ENCODE peak calls at places on chromosome 15, in ten cellular contexts. Q is stimulated activated CD8-positive, alpha-beta memory T cell treated with anti-CD3 and anti-CD28 coated beads, Interleukin-15, amount 100 ng/mL, for 24 hours; F is mesothelial cell of epicardium; T is NCI-H2081; P is LHCN-M2; I is epithelial cell of esophagus; B is upper lobe of left lung; Y is glutamatergic neuron; X is cerebellar nuclear complex; C is M059J. W is an unnamed sample.

GRCh38 chr15:64912926-64913325 is 1.2 kb downstream of the ANKDD1A start:
- DNase-seq in Q (no peak), F (no peak), T (no peak), P (no peak), I (no peak), B (no peak), Y (no peak), X (no peak), C (no peak), W (no peak)

GRCh38 chr15:74833376-74834107 is 7.1 kb downstream of the CPLX3 start:
- DNase-seq in Q (no peak), F (no peak), T (no peak), P (no peak), I (no peak), B (no peak), Y (peak), X (no peak), C (no peak), W (no peak)

GRCh38 chr15:50144342-50145120 is 25.5 kb upstream of the ATP8B4 start:
- DNase-seq in Q (no peak), F (no peak), T (no peak), P (peak), I (no peak), B (no peak), Y (no peak), X (no peak), C (no peak), W (no peak)

GRCh38 chr15:42282344-42282743 is 9.1 kb upstream of the TMEM87A start:
- DNase-seq in Q (no peak), F (no peak), T (no peak), P (no peak), I (no peak), B (no peak), Y (no peak), X (no peak), C (no peak), W (no peak)

GRCh38 chr15:74642724-74643367 is 27.2 kb downstream of the CLK3 start:
- DNase-seq in Q (no peak), F (no peak), T (peak), P (no peak), I (peak), B (no peak), Y (no peak), X (no peak), C (no peak), W (peak)

GRCh38 chr15:45203182-45203581 is 15.4 kb upstream of the SHF start:
- DNase-seq in Q (no peak), F (no peak), T (no peak), P (no peak), I (no peak), B (no peak), Y (no peak), X (no peak), C (no peak), W (no peak)

GRCh38 chr15:58518626-58519025 is 86.8 kb downstream of the LIPC start:
- DNase-seq in Q (no peak), F (no peak), T (no peak), P (no peak), I (no peak), B (no peak), Y (no peak), X (no peak), C (no peak), W (no peak)

GRCh38 chr15:92848852-92849598 is 51.1 kb upstream of the CHD2 start:
- DNase-seq in Q (no peak), F (no peak), T (no peak), P (peak), I (no peak), B (no peak), Y (no peak), X (no peak), C (no peak), W (no peak)

GRCh38 chr15:52780172-52780980 is 9.8 kb downstream of the ONECUT1 start:
- DNase-seq in Q (no peak), F (no peak), T (peak), P (peak), I (peak), B (no peak), Y (peak), X (no peak), C (peak), W (no peak)

GRCh38 chr15:50190723-50191122 is 8.7 kb downstream of the SLC27A2 start:
- DNase-seq in Q (no peak), F (no peak), T (no peak), P (no peak), I (no peak), B (no peak), Y (no peak), X (no peak), C (no peak), W (no peak)

GRCh38 chr15:90004671-90005070 is 3.5 kb downstream of the ZNF710 start:
- DNase-seq in Q (no peak), F (no peak), T (no peak), P (peak), I (peak), B (peak), Y (no peak), X (no peak), C (peak), W (no peak)

GRCh38 chr15:76339302-76340197 is 3.0 kb downstream of the ISL2 start:
- DNase-seq in Q (no peak), F (no peak), T (no peak), P (no peak), I (no peak), B (no peak), Y (peak), X (no peak), C (no peak), W (no peak)

GRCh38 chr15:50126072-50126471 is 7.0 kb upstream of the ATP8B4 start:
- DNase-seq in Q (no peak), F (no peak), T (no peak), P (no peak), I (no peak), B (no peak), Y (no peak), X (no peak), C (peak), W (no peak)

GRCh38 chr15:100703032-100703578 is 100.7 kb downstream of the ASB7 start:
- DNase-seq in Q (no peak), F (no peak), T (no peak), P (peak), I (peak), B (no peak), Y (no peak), X (no peak), C (peak), W (no peak)

GRCh38 chr15:74769463-74770025 is 12.3 kb upstream of the CSK start:
- DNase-seq in Q (no peak), F (no peak), T (no peak), P (no peak), I (no peak), B (no peak), Y (no peak), X (no peak), C (no peak), W (no peak)